ENCODE peak calls at places on chromosome 9, in four cellular contexts. Q is PC-3, H is fibroblast of pulmonary artery, A is MM.1S. J is an unnamed sample.

GRCh38 chr9:68640421-68641089 is 64.5 kb upstream of the PIP5K1B start:
- DNase-seq in Q (no peak), H (no peak), A (peak), J (peak)

GRCh38 chr9:77215874-77216273 is 38.5 kb downstream of the VPS13A start:
- DNase-seq in Q (no peak), H (peak), A (no peak), J (no peak)

GRCh38 chr9:16619341-16619740 is 251.1 kb downstream of the BNC2 start:
- DNase-seq in Q (no peak), H (no peak), A (no peak), J (no peak)

GRCh38 chr9:121294181-121294743 is 26.3 kb downstream of the GSN start:
- DNase-seq in Q (no peak), H (no peak), A (no peak), J (no peak)

GRCh38 chr9:85925493-85925892 is 15.5 kb upstream of the NAA35 start:
- DNase-seq in Q (no peak), H (no peak), A (no peak), J (no peak)

GRCh38 chr9:109816490-109816889 is 36.5 kb downstream of the PALM2AKAP2 start:
- DNase-seq in Q (peak), H (peak), A (no peak), J (no peak)

GRCh38 chr9:16884373-16884772 is 13.9 kb upstream of the BNC2 start:
- DNase-seq in Q (no peak), H (no peak), A (no peak), J (no peak)

GRCh38 chr9:86979686-86980085 is 32.4 kb upstream of the GAS1 start:
- DNase-seq in Q (no peak), H (no peak), A (no peak), J (no peak)

GRCh38 chr9:109238677-109239076 is 71.6 kb upstream of the FRRS1L start:
- DNase-seq in Q (peak), H (no peak), A (no peak), J (no peak)

GRCh38 chr9:138098908-138099791 is 221.6 kb downstream of the CACNA1B start:
- DNase-seq in Q (no peak), H (no peak), A (no peak), J (no peak)

GRCh38 chr9:123408313-123409266 is 52.6 kb downstream of the CRB2 start:
- DNase-seq in Q (no peak), H (no peak), A (no peak), J (no peak)

GRCh38 chr9:86485359-86485758 is 131.1 kb upstream of the TUT7 start:
- DNase-seq in Q (no peak), H (no peak), A (no peak), J (peak)

GRCh38 chr9:86069206-86069869 is 30.0 kb downstream of the GOLM1 start:
- DNase-seq in Q (no peak), H (no peak), A (no peak), J (no peak)

GRCh38 chr9:113622600-113623400 is 159.3 kb downstream of the RGS3 start:
- DNase-seq in Q (peak), H (peak), A (no peak), J (peak)

GRCh38 chr9:93662952-93663572 is 86.7 kb downstream of the PHF2 start:
- DNase-seq in Q (no peak), H (no peak), A (no peak), J (no peak)

GRCh38 chr9:106218854-106219253 is 524.5 kb downstream of the TMEM38B start:
- DNase-seq in Q (peak), H (no peak), A (peak), J (peak)

GRCh38 chr9:106220415-106220814 is 526.1 kb downstream of the TMEM38B start:
- DNase-seq in Q (no peak), H (no peak), A (no peak), J (no peak)

DNA sequence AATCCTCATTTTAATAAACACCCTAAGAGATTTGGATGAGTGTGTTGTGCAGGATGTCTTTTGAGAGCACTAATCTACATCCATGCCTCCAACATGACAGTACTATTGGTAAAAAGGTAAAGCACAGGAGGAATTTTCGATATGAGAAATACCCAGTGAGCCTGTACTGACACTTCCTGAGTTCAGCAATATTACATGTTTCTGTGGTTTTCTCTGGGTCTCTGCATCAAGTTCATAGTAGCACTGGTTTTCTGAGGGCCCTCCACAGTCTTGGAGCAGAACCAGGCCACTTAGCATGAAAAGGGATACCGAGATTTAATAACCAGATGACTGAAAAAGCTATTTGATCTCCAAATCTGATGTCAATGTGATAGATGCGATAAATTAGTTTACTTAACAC is 524.1 kb downstream of the TMEM38B start:
- DNase-seq in Q (no peak), H (no peak), A (peak), J (peak)
- H3K4me3 ChIP-seq in Q (no peak), H (no peak), A (no peak), J (no peak)

GRCh38 chr9:97804059-97804365 is 49.0 kb upstream of the FOXE1 start:
- DNase-seq in Q (no peak), H (no peak), A (no peak), J (no peak)
- H3K4me3 ChIP-seq in Q (peak), H (no peak), A (peak), J (no peak)

GRCh38 chr9:133608382-133608781 is 807 bp downstream of the FAM163B start:
- DNase-seq in Q (no peak), H (no peak), A (no peak), J (no peak)
- H3K4me3 ChIP-seq in Q (no peak), H (no peak), A (no peak), J (no peak)

DNA sequence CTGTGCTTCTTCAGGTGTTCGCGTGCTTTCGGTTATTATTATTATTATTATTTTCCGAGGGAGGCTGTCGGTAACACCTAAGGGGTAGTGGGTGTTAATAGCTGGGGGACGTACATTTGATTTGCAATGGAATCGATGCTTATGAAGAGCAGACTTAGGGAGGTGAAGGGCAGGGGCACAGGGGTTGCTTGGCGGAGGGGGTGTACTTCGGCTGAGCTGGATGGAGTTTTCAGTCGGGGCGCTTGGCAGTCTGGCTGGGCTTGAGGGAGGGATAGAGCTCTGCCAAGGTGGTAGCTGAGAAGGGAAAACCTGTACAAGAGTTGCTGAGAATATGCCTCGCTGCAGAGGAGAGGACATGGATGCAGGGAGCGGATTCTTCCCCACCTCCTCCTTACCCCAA is 611 bp upstream of the PTPRD start:
- DNase-seq in Q (no peak), H (no peak), A (no peak), J (no peak)
- H3K4me3 ChIP-seq in Q (peak), H (peak), A (peak), J (no peak)

GRCh38 chr9:136551401-136552116 is 5.7 kb upstream of the NOTCH1 start:
- DNase-seq in Q (peak), H (peak), A (no peak), J (peak)

GRCh38 chr9:136547508-136548215 is 1.8 kb upstream of the NOTCH1 start:
- DNase-seq in Q (no peak), H (no peak), A (no peak), J (no peak)

GRCh38 chr9:136552117-136552685 is 6.4 kb upstream of the NOTCH1 start:
- DNase-seq in Q (peak), H (peak), A (no peak), J (peak)

GRCh38 chr9:136549010-136549980 is 3.4 kb upstream of the NOTCH1 start:
- DNase-seq in Q (no peak), H (no peak), A (no peak), J (no peak)

DNA sequence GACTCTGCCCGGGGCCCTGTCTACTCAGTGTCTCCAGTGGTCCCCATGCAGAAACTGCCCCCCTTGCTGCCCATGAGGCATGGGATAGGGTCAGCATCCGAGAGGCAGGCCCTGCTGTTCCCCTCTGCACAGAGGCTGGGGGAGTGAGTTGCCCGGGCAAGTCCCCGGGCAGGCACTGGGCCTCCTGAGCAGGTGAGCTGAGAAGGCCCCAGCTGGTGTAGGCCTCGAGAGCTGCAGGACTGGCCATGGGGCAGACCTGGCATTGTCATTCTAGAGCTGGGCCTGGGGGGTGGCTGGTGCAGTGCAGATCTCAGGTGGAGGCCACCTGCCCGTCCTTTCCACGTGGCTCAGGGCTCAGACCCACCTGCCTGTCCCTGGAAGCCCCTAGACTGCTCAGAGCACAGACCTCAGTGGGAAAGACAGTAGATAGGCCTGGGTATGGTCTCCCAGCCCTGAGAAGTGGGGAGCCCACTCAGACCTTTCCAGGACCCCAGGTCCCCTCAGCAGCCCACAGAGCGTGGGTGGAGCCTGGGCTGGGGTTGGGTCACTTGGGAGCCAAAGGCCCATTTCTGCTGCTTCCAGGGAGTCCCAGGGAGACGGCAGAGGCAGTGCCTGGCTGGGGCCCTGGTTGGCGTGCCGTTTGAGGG is 4.7 kb upstream of the NOTCH1 start:
- DNase-seq in Q (no peak), H (no peak), A (no peak), J (no peak)
- H3K4me3 ChIP-seq in Q (no peak), H (no peak), A (no peak), J (no peak)

GRCh38 chr9:3507395-3508077 is 18.3 kb downstream of the RFX3 start:
- DNase-seq in Q (no peak), H (no peak), A (no peak), J (peak)

GRCh38 chr9:3509926-3510325 is 15.9 kb downstream of the RFX3 start:
- DNase-seq in Q (no peak), H (no peak), A (no peak), J (no peak)

GRCh38 chr9:3508078-3508431 is 17.7 kb downstream of the RFX3 start:
- DNase-seq in Q (no peak), H (no peak), A (no peak), J (no peak)

GRCh38 chr9:3510796-3511195 is 15.0 kb downstream of the RFX3 start:
- DNase-seq in Q (no peak), H (no peak), A (no peak), J (no peak)

DNA sequence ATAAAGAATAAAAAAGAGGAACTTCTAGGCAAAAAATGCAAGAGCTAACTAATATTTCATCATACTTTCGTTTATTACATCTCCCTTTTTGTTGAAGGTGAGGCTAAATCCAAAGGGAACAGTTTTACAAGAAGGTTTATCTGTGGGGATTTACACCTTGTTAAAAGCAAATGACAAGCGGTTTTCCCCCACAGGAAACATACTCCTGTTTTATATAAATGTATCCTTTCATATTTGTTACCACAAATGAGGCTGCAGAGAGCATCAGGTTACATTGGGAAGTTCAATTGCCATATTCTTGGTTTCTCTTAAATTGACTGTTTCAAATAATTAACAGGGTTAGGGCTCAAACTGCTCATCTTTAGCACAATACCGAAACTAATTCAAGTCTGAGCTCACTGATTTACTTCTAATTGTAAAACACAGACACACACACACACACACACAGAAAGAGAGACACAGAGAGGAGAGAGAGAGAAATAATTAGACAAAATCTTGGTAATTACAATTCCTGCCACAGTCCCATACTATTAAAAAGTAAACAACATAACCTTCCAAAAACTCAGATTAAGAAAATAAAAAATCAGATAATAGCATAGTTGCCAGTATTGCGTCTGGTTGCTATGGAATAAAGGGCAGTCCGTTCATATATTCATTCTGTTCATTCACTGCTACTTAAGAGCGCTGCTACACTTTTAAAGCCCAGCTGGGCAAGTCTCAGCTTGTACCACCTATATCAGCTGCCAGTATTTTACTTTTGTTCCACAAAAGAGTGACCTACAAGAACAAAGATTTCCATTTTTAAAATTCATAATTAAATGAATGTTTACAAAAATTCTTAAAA is 17.0 kb downstream of the RFX3 start:
- DNase-seq in Q (no peak), H (peak), A (no peak), J (peak)
- H3K4me3 ChIP-seq in Q (no peak), H (no peak), A (no peak), J (peak)